ENCODE peak calls at places on chromosomes 3 and 15, in eight cellular contexts. G, R, B, K, Z, J, L and T are unnamed samples. For H3K4me1, the result is how much of the 10 kb centered on the place peaks cover.

GRCh38 chr3:27746838-27747237 is 24.7 kb upstream of the EOMES start:
- DNase-seq in G (no peak), R (no peak), J (no peak), B (no peak), L (no peak), Z (no peak), K (no peak), T (no peak)

GRCh38 chr3:189902230-189903186 is 218.2 kb downstream of the P3H2 start:
- DNase-seq in K (no peak), L (no peak), G (no peak), Z (no peak), J (no peak), B (no peak), R (no peak), T (no peak)

GRCh38 chr15:51775967-51776816 is 24.8 kb downstream of the TMOD2 start:
- DNase-seq in L (peak), G (no peak), K (peak), B (peak), Z (no peak), J (peak), R (peak), T (no peak)

GRCh38 chr15:51390932-51391432 is 49.5 kb downstream of the GLDN start:
- DNase-seq in G (no peak), R (no peak), B (no peak), Z (no peak), J (no peak), L (no peak), K (peak), T (no peak)

GRCh38 chr3:45236964-45237363 is 10.9 kb upstream of the TMEM158 start:
- DNase-seq in Z (no peak), R (no peak), L (no peak), K (no peak), B (no peak), J (no peak), G (no peak), T (no peak)

GRCh38 chr3:177615015-177615414 is 417.7 kb upstream of the TBL1XR1 start:
- DNase-seq in K (no peak), G (no peak), B (peak), J (peak), R (peak), Z (peak), L (no peak), T (peak)

GRCh38 chr15:72099155-72099554 is 18.8 kb downstream of the MYO9A start:
- DNase-seq in K (no peak), Z (no peak), R (no peak), G (no peak), B (no peak), J (no peak), L (no peak), T (no peak)

GRCh38 chr3:169894110-169894509 is 17.3 kb upstream of the SAMD7 start:
- DNase-seq in Z (no peak), L (no peak), G (no peak), R (no peak), B (no peak), K (no peak), J (no peak), T (no peak)

GRCh38 chr3:9349321-9350117 is 13.3 kb upstream of the THUMPD3 start:
- DNase-seq in R (peak), L (no peak), Z (no peak), G (no peak), B (peak), K (no peak), J (no peak), T (no peak)

GRCh38 chr3:191068946-191069813 is 129.9 kb upstream of the OSTN start:
- DNase-seq in R (no peak), J (no peak), L (no peak), B (peak), K (no peak), G (no peak), Z (no peak), T (no peak)

GRCh38 chr3:106610362-106610997 is 741.7 kb upstream of the CBLB start:
- DNase-seq in J (no peak), Z (no peak), G (no peak), K (no peak), B (no peak), R (no peak), L (no peak), T (no peak)

GRCh38 chr3:140216249-140216648 is 281.3 kb downstream of the CLSTN2 start:
- DNase-seq in L (no peak), G (no peak), Z (no peak), K (peak), B (no peak), J (no peak), R (no peak), T (no peak)

GRCh38 chr15:70121656-70122297 is 24.1 kb upstream of the TLE3 start:
- DNase-seq in K (no peak), R (peak), G (no peak), B (peak), L (no peak), J (no peak), Z (peak), T (no peak)

GRCh38 chr3:159896543-159896942 is 92.1 kb upstream of the IL12A start:
- DNase-seq in B (no peak), Z (no peak), K (no peak), R (no peak), L (no peak), G (no peak), J (no peak), T (no peak)

GRCh38 chr3:109131276-109131675 is 5.2 kb upstream of the C3orf85 start:
- DNase-seq in L (no peak), R (no peak), Z (no peak), B (no peak), J (no peak), G (no peak), K (no peak), T (no peak)

GRCh38 chr15:71013446-71013845 is 101.8 kb upstream of the THSD4 start:
- DNase-seq in B (no peak), G (no peak), K (no peak), J (no peak), Z (no peak), L (no peak), R (no peak), T (no peak)

GRCh38 chr15:48541659-48542334 is 103.7 kb downstream of the FBN1 start:
- DNase-seq in R (peak), B (peak), L (no peak), K (no peak), J (peak), G (no peak), Z (no peak), T (peak)

GRCh38 chr15:42932833-42933515 is 12.4 kb upstream of the TTBK2 start:
- DNase-seq in R (no peak), G (no peak), L (no peak), Z (no peak), J (no peak), B (no peak), K (no peak), T (no peak)

GRCh38 chr15:99438691-99439523 is 126.9 kb upstream of the MEF2A start:
- DNase-seq in G (peak), L (peak), Z (no peak), J (peak), R (peak), B (peak), K (peak), T (peak)

GRCh38 chr3:71010731-71011455 is 572.6 kb downstream of the FOXP1 start:
- DNase-seq in G (no peak), B (no peak), R (no peak), Z (no peak), J (no peak), L (no peak), K (no peak), T (no peak)

GRCh38 chr3:20056727-20057611 is 16.7 kb downstream of the KAT2B start:
- DNase-seq in G (no peak), K (no peak), J (no peak), L (no peak), Z (no peak), B (peak), R (peak), T (no peak)

GRCh38 chr3:58522759-58523425 is 14.1 kb downstream of the ACOX2 start:
- DNase-seq in Z (no peak), J (no peak), K (no peak), R (no peak), B (no peak), L (no peak), G (no peak), T (no peak)

GRCh38 chr3:139227165-139227564 is 116.7 kb upstream of the MRPS22 start:
- DNase-seq in J (peak), K (no peak), R (peak), B (no peak), L (no peak), Z (no peak), G (no peak), T (peak)

GRCh38 chr15:65553691-65554090 is 23.4 kb downstream of the HACD3 start:
- DNase-seq in Z (no peak), L (no peak), G (no peak), J (no peak), B (no peak), K (no peak), R (no peak), T (no peak)

GRCh38 chr3:59559721-59560514 is 510.1 kb upstream of the CFAP20DC start:
- DNase-seq in R (no peak), J (no peak), Z (no peak), K (no peak), G (no peak), B (peak), L (no peak), T (no peak)

DNA sequence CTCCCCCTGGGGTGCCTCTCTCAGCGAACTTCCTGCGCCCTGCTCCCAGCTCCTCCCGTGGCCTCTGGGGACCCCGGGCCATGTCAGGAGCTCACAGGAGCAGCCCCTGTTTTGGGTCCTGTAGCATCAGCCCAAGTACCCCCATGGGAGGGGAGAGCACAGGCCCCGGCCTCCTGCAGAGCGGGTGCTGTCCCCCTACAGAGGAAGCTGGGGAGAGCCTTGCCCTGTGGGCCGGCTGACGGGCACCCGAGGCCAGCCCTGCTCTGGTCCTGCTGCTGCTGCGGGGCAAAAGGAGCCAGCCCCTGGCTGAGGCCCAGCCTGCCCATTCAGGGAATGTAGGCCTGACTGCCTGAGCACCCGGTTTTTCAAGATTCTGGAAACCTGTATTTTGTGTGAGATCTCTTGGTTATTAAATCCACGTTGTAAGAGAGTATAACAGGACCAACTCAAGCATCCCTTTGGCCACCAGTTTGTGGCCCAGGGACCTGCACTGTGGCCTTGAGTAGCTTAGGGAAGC is 12.4 kb downstream of the PLXNA1 start:
- DNase-seq in K (no peak), B (no peak), R (no peak), Z (no peak), G (no peak), L (no peak), J (no peak), T (no peak)
- H3K4me1 ChIP-seq in K (under half), B (under half), R (under half), Z (under half), G (half or more), L (under half), J (half or more), T (under half)

DNA sequence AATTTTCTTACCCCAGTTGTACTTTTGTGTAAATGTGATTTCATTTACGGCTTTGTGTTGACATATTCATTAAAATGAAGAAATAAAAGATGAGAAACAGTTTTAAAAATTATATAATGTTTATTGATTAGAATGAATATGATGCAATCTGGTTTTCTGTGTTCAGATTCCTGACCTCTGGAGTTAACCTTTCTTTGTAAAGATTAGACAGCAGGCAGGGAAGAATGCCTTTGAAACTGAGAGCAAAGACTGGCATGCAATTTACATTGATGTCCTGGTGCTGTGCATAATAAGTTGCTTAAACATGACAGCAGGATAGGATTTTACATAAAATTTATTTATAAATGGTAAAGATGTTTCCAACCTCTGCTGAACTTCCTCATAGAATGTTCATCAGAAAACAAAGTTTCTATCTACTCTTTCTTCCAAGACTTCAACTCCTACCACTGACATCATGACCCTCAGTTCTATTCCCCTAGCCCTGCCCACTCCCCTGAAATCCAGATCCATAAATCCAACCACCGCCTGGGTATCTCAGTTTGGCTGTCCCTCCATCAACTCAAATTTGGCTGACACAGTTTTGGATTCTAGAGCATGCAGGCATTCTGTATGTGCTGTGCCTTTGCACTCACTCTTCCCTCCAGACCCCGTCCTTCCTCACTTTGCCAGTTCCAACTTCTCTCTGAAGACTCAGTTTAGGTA is 1.7 kb downstream of the HGD start:
- DNase-seq in R (no peak), B (no peak), Z (no peak), J (no peak), L (no peak), K (peak), G (no peak), T (no peak)
- H3K4me3 ChIP-seq in R (no peak), B (no peak), Z (no peak), J (no peak), L (no peak), K (no peak), G (no peak), T (no peak)

GRCh38 chr3:64293121-64293520 is 67.9 kb upstream of the PRICKLE2 start:
- DNase-seq in R (no peak), Z (no peak), J (no peak), B (no peak), G (no peak), L (no peak), K (no peak), T (no peak)

GRCh38 chr3:64290161-64290560 is 64.9 kb upstream of the PRICKLE2 start:
- DNase-seq in B (no peak), L (no peak), K (no peak), Z (no peak), J (no peak), R (no peak), G (no peak), T (no peak)

GRCh38 chr3:64291345-64291744 is 66.1 kb upstream of the PRICKLE2 start:
- DNase-seq in R (peak), L (no peak), B (peak), Z (no peak), K (no peak), J (no peak), G (no peak), T (peak)

GRCh38 chr3:64290864-64291263 is 65.6 kb upstream of the PRICKLE2 start:
- DNase-seq in G (no peak), R (no peak), B (no peak), L (no peak), Z (no peak), J (no peak), K (no peak), T (no peak)

GRCh38 chr3:64291956-64292355 is 66.7 kb upstream of the PRICKLE2 start:
- DNase-seq in Z (no peak), J (no peak), G (no peak), B (peak), L (no peak), K (no peak), R (no peak), T (no peak)
- H3K27ac ChIP-seq in Z (no peak), J (peak), G (no peak), B (no peak), L (no peak), K (no peak), R (no peak), T (peak)

DNA sequence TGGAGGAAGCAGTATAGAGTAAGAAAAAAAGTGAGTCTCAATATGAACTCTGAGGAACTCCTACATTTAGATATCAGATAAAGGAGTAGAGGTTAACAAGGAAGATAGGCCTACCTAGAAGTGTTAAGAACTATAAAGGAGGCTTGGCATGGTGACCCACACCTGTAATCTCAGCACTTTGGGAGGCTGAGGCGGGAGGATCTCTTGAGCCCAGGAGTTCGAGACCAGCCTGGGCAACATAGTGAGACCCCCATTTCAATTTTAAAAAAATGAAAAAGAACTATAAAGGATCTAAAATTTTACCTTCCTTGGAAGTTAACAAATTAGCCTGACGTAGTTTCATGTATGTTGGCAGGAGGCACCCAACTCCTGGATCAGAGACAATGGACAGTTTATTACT is 14.5 kb downstream of the IREB2 start:
- DNase-seq in K (no peak), G (no peak), R (no peak), J (no peak), Z (no peak), L (no peak), B (no peak), T (no peak)
- H3K4me1 ChIP-seq in K (under half), G (half or more), R (half or more), J (half or more), Z (half or more), L (half or more), B (under half), T (under half)

DNA sequence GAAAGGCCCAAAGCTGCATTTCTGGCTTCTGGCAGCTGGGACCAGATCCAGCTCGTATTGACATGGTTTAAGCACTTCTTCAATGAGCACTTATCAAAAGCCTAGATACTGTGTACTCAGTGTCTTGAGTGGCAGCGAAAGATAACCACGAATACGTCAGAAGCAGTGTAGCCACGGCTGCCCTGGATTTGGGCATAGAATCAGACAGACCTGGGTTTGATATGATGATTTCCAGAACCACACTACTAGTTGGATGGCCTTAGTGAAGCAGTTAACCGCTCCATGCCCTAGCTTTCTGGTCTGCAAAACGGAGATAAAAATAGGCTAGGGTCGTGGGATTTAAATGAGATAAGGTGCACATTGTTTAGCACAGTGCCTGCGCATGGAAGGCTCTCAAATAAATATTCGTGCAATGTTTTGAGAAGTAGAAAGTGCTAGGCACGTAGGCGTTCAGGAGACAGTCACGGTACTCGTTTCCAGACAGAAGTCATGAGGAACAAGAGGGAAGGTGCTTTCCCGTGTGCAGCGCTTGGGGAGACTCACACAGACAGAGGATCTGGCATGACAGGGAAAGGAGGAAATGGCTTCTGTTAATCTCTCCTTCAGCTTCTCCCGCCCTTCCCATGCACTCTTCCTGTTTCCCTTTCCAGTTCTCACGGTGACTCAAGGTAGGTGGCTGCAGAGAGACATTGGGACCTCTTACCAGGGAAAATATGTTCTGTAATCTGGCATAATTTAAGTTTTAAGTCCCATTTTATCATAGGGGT is 70.3 kb downstream of the CCNL1 start:
- DNase-seq in R (peak), L (no peak), G (no peak), B (peak), J (peak), Z (peak), K (peak), T (no peak)
- H3K4me3 ChIP-seq in R (no peak), L (peak), G (peak), B (peak), J (peak), Z (peak), K (peak), T (peak)